ENCODE peak calls at places on chromosome 16, in eight cellular contexts. E is K562; F is hippocampal formation; X is activated T-helper 1 cell treated with anti-CD3 and anti-CD28 coated beads, Interleukin-2, amount 50 U/mL, for 16 hours; R is stimulated activated CD4-positive, alpha-beta T cell treated with anti-CD3 and anti-CD28 coated beads, Interleukin-12 subunit alpha, Interleukin-12 subunit beta, amount 100 ng/mL, for 4 hours; C is stimulated activated CD8-positive, alpha-beta memory T cell treated with anti-CD3 and anti-CD28 coated beads, Interleukin-7, amount 100 ng/mL, for 4 hours; G is naive thymus-derived CD8-positive, alpha-beta T cell; B is mucosa of gallbladder. N is an unnamed sample.

GRCh38 chr16:85173981-85174751 is 61.9 kb upstream of the CIBAR2 start:
- DNase-seq in F (no peak), E (no peak), X (no peak), C (no peak), G (no peak), B (no peak), R (no peak), N (no peak)

GRCh38 chr16:27450836-27451341 is 48.9 kb downstream of the IL21R start:
- DNase-seq in G (no peak), X (no peak), E (no peak), F (no peak), R (no peak), B (no peak), C (no peak), N (no peak)

GRCh38 chr16:50193594-50193993 is 40.5 kb downstream of the TENT4B start:
- DNase-seq in C (no peak), G (no peak), E (no peak), F (no peak), R (no peak), X (no peak), B (no peak), N (no peak)

GRCh38 chr16:30977502-30977901 is 7.5 kb upstream of the HSD3B7 start:
- DNase-seq in F (no peak), E (peak), B (no peak), R (no peak), X (no peak), G (no peak), C (no peak), N (no peak)

GRCh38 chr16:86844691-86845090 is 266.3 kb downstream of the FOXL1 start:
- DNase-seq in R (no peak), F (no peak), B (no peak), G (no peak), X (no peak), C (no peak), E (no peak), N (no peak)

GRCh38 chr16:27313422-27314160 is at the start of gene IL4R:
- DNase-seq in R (peak), X (peak), C (peak), G (peak), F (no peak), E (peak), B (peak), N (peak)

GRCh38 chr16:48904333-48904732 is 294.4 kb upstream of the N4BP1 start:
- DNase-seq in X (no peak), G (no peak), R (no peak), C (no peak), E (no peak), B (no peak), F (no peak), N (no peak)

GRCh38 chr16:9437115-9437514 is 345.7 kb downstream of the HAPSTR1 start:
- DNase-seq in B (no peak), X (no peak), R (no peak), G (no peak), C (no peak), E (peak), F (no peak), N (no peak)

GRCh38 chr16:56625140-56625942 is at the start of gene MT1E:
- DNase-seq in R (peak), B (peak), G (peak), X (peak), C (no peak), F (peak), E (no peak), N (peak)

GRCh38 chr16:69410285-69410990 is 14.0 kb upstream of the CYB5B start:
- DNase-seq in R (no peak), X (no peak), E (no peak), F (no peak), C (no peak), B (no peak), G (no peak), N (no peak)

GRCh38 chr16:12158428-12158827 is 181.9 kb downstream of the SNX29 start:
- DNase-seq in G (no peak), E (no peak), B (no peak), F (no peak), X (no peak), C (no peak), R (no peak), N (no peak)

GRCh38 chr16:79595916-79596450 is 4.6 kb downstream of the MAF start:
- DNase-seq in G (no peak), R (no peak), X (no peak), E (no peak), F (no peak), C (no peak), B (no peak), N (no peak)

GRCh38 chr16:719815-720506 is 985 bp upstream of the ANTKMT start:
- DNase-seq in B (no peak), E (no peak), F (no peak), X (no peak), G (peak), R (no peak), C (peak), N (peak)

GRCh38 chr16:57265850-57266530 is 18.5 kb downstream of the PLLP start:
- DNase-seq in R (no peak), X (no peak), G (no peak), F (peak), E (peak), B (peak), C (no peak), N (no peak)

GRCh38 chr16:48300391-48300856 is 53.1 kb upstream of the ABCC11 start:
- DNase-seq in E (no peak), C (no peak), X (no peak), R (no peak), B (no peak), G (no peak), F (no peak), N (no peak)

GRCh38 chr16:84356176-84356575 is 12.2 kb upstream of the ATP2C2 start:
- DNase-seq in R (no peak), G (no peak), C (no peak), B (no peak), F (no peak), X (no peak), E (no peak), N (no peak)

GRCh38 chr16:48321307-48322036 is 63.7 kb downstream of the SIAH1 start:
- DNase-seq in X (no peak), B (no peak), C (no peak), F (peak), R (no peak), E (no peak), G (no peak), N (no peak)

GRCh38 chr16:84084570-84085270 is 32.0 kb downstream of the MBTPS1 start:
- DNase-seq in R (peak), E (peak), B (peak), C (peak), G (peak), X (peak), F (no peak), N (peak)

GRCh38 chr16:79090966-79091365 is 509.6 kb downstream of the MAF start:
- DNase-seq in R (no peak), F (no peak), E (no peak), X (no peak), B (no peak), G (no peak), C (no peak), N (no peak)

GRCh38 chr16:83301966-83302365 is 505.8 kb upstream of the HSBP1 start:
- DNase-seq in R (no peak), G (no peak), E (no peak), X (no peak), F (no peak), B (no peak), C (no peak), N (no peak)

GRCh38 chr16:27177031-27177774 is 26.1 kb upstream of the KDM8 start:
- DNase-seq in R (no peak), F (no peak), G (no peak), B (no peak), X (no peak), C (no peak), E (no peak), N (no peak)

GRCh38 chr16:81189100-81189664 is 49.3 kb upstream of the BCO1 start:
- DNase-seq in R (no peak), C (no peak), X (no peak), F (peak), G (no peak), B (peak), E (no peak), N (no peak)

GRCh38 chr16:15482748-15483118 is 48.3 kb downstream of the BMERB1 start:
- DNase-seq in G (no peak), C (no peak), F (no peak), X (no peak), B (no peak), R (no peak), E (no peak), N (no peak)